ENCODE peak calls at places on chromosomes 5 and 9, in six cellular contexts. Y, Q, T, I, Z and R are unnamed samples.

GRCh38 chr9:121295662-121296191 is 27.8 kb downstream of the GSN start:
- ATAC-seq in Y (no peak), Q (no peak), T (no peak), I (no peak), Z (no peak), R (no peak)

GRCh38 chr5:41683181-41683580 is 172.8 kb upstream of the PLCXD3 start:
- ATAC-seq in Y (no peak), Q (no peak), T (no peak), I (no peak), Z (peak), R (no peak)

GRCh38 chr9:120912958-120913672 is 13.5 kb downstream of the TRAF1 start:
- ATAC-seq in Y (no peak), Q (no peak), T (no peak), I (no peak), Z (no peak), R (no peak)

GRCh38 chr5:37054391-37054790 is 177.8 kb downstream of the NIPBL start:
- ATAC-seq in Y (no peak), Q (no peak), T (no peak), I (no peak), Z (no peak), R (no peak)

GRCh38 chr9:5354184-5354583 is 14.5 kb upstream of the RLN1 start:
- ATAC-seq in Y (no peak), Q (no peak), T (no peak), I (no peak), Z (no peak), R (peak)

GRCh38 chr5:148796931-148797330 is 29.5 kb upstream of the ADRB2 start:
- ATAC-seq in Y (peak), Q (no peak), T (no peak), I (no peak), Z (no peak), R (no peak)

GRCh38 chr5:170067574-170068170 is 38.0 kb upstream of the FOXI1 start:
- ATAC-seq in Y (no peak), Q (no peak), T (no peak), I (no peak), Z (no peak), R (no peak)

GRCh38 chr9:26331223-26331622 is 561.4 kb downstream of the CAAP1 start:
- ATAC-seq in Y (no peak), Q (no peak), T (no peak), I (no peak), Z (no peak), R (no peak)

GRCh38 chr9:98018347-98018746 is 35.2 kb downstream of the ANP32B start:
- ATAC-seq in Y (no peak), Q (no peak), T (no peak), I (no peak), Z (no peak), R (no peak)